ENCODE peak calls at places on chromosomes 7 and 10, in eight cellular contexts. I is IMR-90; T is RWPE2; Q is heart left ventricle; F is stomach; G is tibial artery; V is CD8-positive, alpha-beta memory T cell; R is PC-9. N is an unnamed sample. For H3K4me1, the result is how much of the 10 kb centered on the place peaks cover.

GRCh38 chr10:48456361-48456804 is 148.5 kb downstream of the ARHGAP22 start:
- DNase-seq in F (peak), R (no peak), V (no peak), Q (peak), G (peak), I (no peak), T (peak), N (peak)

GRCh38 chr10:133511408-133511807 is 15.8 kb upstream of the CYP2E1 start:
- DNase-seq in R (no peak), I (no peak), F (no peak), G (no peak), V (no peak), Q (no peak), T (no peak), N (no peak)

GRCh38 chr10:75910032-75910431 is 478.6 kb downstream of the LRMDA start:
- DNase-seq in F (no peak), I (peak), R (no peak), V (no peak), Q (no peak), G (no peak), T (no peak), N (no peak)

GRCh38 chr7:141585592-141586510 is 34.6 kb downstream of the AGK start:
- DNase-seq in I (peak), T (no peak), Q (no peak), F (no peak), R (peak), G (no peak), V (no peak), N (no peak)

GRCh38 chr7:36286241-36286640 is 103.4 kb upstream of the ANLN start:
- DNase-seq in G (no peak), F (no peak), I (no peak), V (peak), Q (no peak), R (no peak), T (peak), N (no peak)

GRCh38 chr7:75727881-75728592 is 10.7 kb downstream of the HIP1 start:
- DNase-seq in T (peak), R (peak), G (no peak), Q (peak), V (peak), I (peak), F (peak), N (peak)

GRCh38 chr10:33800986-33801385 is 466.5 kb upstream of the NRP1 start:
- DNase-seq in F (no peak), V (no peak), Q (no peak), R (no peak), T (no peak), G (no peak), I (no peak), N (no peak)

GRCh38 chr10:51159841-51160240 is 85.6 kb downstream of the PRKG1 start:
- DNase-seq in G (no peak), Q (no peak), F (no peak), V (no peak), T (no peak), R (no peak), I (peak), N (no peak)

GRCh38 chr7:137576481-137576880 is 232.9 kb upstream of the PTN start:
- DNase-seq in V (no peak), Q (no peak), R (no peak), G (no peak), T (no peak), I (no peak), F (no peak), N (no peak)

GRCh38 chr7:47807756-47808155 is 140.5 kb downstream of the PKD1L1 start:
- DNase-seq in T (no peak), Q (no peak), V (no peak), I (no peak), R (no peak), G (no peak), F (no peak), N (no peak)

GRCh38 chr10:114544045-114544659 is 113.9 kb downstream of the ABLIM1 start:
- DNase-seq in Q (no peak), G (no peak), T (no peak), V (peak), F (peak), I (no peak), R (peak), N (no peak)

GRCh38 chr7:132575336-132575986 is 809 bp downstream of the PLXNA4 start:
- DNase-seq in T (no peak), V (no peak), R (no peak), I (peak), Q (peak), F (no peak), G (peak), N (peak)

GRCh38 chr10:117723343-117723742 is 180.8 kb downstream of the EMX2 start:
- DNase-seq in T (no peak), F (no peak), R (no peak), V (no peak), G (no peak), Q (no peak), I (no peak), N (no peak)

GRCh38 chr10:35781643-35782035 is 139.5 kb upstream of the FZD8 start:
- DNase-seq in I (no peak), R (no peak), F (no peak), G (no peak), Q (no peak), V (no peak), T (no peak), N (no peak)

GRCh38 chr10:8035641-8036520 is 18.6 kb upstream of the GATA3 start:
- DNase-seq in F (no peak), V (no peak), I (no peak), Q (no peak), G (peak), R (no peak), T (no peak), N (no peak)

GRCh38 chr10:52308251-52309031 is 5.6 kb upstream of the DKK1 start:
- DNase-seq in I (peak), G (no peak), F (peak), V (no peak), Q (peak), R (no peak), T (no peak), N (peak)

GRCh38 chr10:114408112-114408967 is 4.0 kb upstream of the AFAP1L2 start:
- DNase-seq in V (no peak), R (no peak), Q (no peak), T (no peak), I (no peak), G (no peak), F (no peak), N (no peak)

DNA sequence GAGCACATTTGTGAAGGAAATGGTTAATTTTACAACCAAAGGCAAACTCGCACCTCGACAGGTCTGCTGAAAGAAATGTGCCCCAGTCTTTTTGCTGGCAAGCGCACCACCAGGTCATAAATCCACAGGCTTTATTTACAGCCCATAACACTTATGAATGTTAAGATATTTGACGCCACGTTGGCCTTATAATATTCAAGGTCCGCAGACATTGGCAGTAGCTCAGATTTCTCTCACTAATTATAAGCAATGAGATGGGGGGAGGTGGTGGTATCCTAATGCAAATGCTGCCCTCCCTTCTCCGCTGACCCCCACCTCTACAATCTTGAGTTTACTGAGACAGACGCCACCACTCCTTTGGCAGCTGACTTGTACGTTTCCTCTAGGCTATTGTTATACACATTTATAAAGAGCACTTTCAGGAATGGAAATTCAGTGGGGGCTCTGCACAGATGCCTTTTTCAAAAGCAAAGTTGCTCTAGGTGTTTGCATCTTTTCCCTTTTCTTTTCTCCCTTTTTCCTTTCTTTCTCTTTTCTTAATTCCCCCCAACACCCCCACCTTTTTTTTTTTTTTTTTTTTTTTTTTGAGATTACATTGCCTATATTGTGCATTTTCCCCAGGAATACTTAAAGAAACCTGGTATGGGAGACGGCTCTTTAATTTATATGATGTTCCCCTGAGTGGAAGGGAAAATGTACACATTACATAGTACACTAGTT is 6.7 kb downstream of the TCF7L2 start:
- DNase-seq in V (no peak), Q (no peak), F (no peak), I (no peak), G (no peak), R (no peak), T (no peak), N (no peak)
- H3K4me1 ChIP-seq in V (under half), Q (half or more), F (half or more), I (under half), G (half or more), R (under half), T (half or more), N (half or more)

GRCh38 chr10:100736809-100737358 is 8.5 kb upstream of the PAX2 start:
- DNase-seq in F (no peak), T (no peak), R (no peak), I (no peak), G (no peak), Q (no peak), V (no peak), N (no peak)

GRCh38 chr10:100737359-100738054 is 7.9 kb upstream of the PAX2 start:
- DNase-seq in R (no peak), Q (no peak), T (no peak), G (no peak), I (no peak), F (no peak), V (no peak), N (no peak)

GRCh38 chr10:100736144-100736808 is 9.1 kb upstream of the PAX2 start:
- DNase-seq in R (no peak), Q (no peak), T (no peak), F (no peak), I (no peak), G (no peak), V (no peak), N (no peak)

GRCh38 chr10:100739516-100740368 is 5.6 kb upstream of the PAX2 start:
- DNase-seq in T (no peak), F (no peak), G (no peak), I (no peak), Q (no peak), R (no peak), V (no peak), N (no peak)

GRCh38 chr10:100738055-100738827 is 7.1 kb upstream of the PAX2 start:
- DNase-seq in T (no peak), Q (no peak), G (no peak), F (no peak), R (no peak), V (no peak), I (no peak), N (no peak)
- H3K4me1 ChIP-seq in T (under half), Q (under half), G (under half), F (half or more), R (under half), V (under half), I (under half), N (under half)

GRCh38 chr10:89416465-89416864 is 2.1 kb downstream of the IFIT5 start:
- DNase-seq in T (no peak), G (no peak), Q (no peak), I (no peak), F (no peak), V (no peak), R (no peak), N (no peak)
- H3K4me1 ChIP-seq in T (under half), G (under half), Q (half or more), I (under half), F (half or more), V (under half), R (under half), N (half or more)

GRCh38 chr7:130927564-130927963 is 193.6 kb upstream of the KLF14 start:
- DNase-seq in Q (no peak), R (no peak), G (no peak), V (no peak), I (no peak), F (no peak), T (no peak), N (no peak)

GRCh38 chr7:130932088-130932487 is 198.1 kb upstream of the KLF14 start:
- DNase-seq in F (no peak), G (no peak), R (no peak), Q (no peak), I (no peak), T (no peak), V (no peak), N (no peak)

GRCh38 chr7:130930260-130930659 is 196.3 kb upstream of the KLF14 start:
- DNase-seq in T (no peak), Q (no peak), G (no peak), F (no peak), V (no peak), R (peak), I (peak), N (no peak)

GRCh38 chr7:130932667-130933432 is 198.8 kb upstream of the KLF14 start:
- DNase-seq in I (no peak), T (no peak), Q (no peak), R (no peak), G (no peak), V (no peak), F (no peak), N (no peak)

GRCh38 chr7:130930710-130931109 is 196.7 kb upstream of the KLF14 start:
- DNase-seq in T (no peak), F (no peak), G (no peak), R (no peak), V (no peak), Q (no peak), I (no peak), N (no peak)
- H3K4me1 ChIP-seq in T (under half), F (half or more), G (under half), R (under half), V (half or more), Q (under half), I (under half), N (half or more)

GRCh38 chr10:123016228-123016627 is 7.4 kb downstream of the ACADSB start:
- DNase-seq in Q (no peak), F (no peak), G (no peak), R (no peak), I (no peak), T (no peak), V (no peak), N (no peak)

GRCh38 chr10:123019264-123019663 is 10.5 kb downstream of the ACADSB start:
- DNase-seq in F (no peak), V (no peak), R (no peak), T (no peak), I (no peak), G (no peak), Q (no peak), N (no peak)

GRCh38 chr10:123017421-123018165 is 8.8 kb downstream of the ACADSB start:
- DNase-seq in Q (no peak), T (no peak), F (peak), R (no peak), G (no peak), I (no peak), V (no peak), N (no peak)

GRCh38 chr10:123019941-123020703 is 11.3 kb downstream of the ACADSB start:
- DNase-seq in I (no peak), V (no peak), G (no peak), R (no peak), Q (no peak), F (no peak), T (no peak), N (no peak)

GRCh38 chr10:123018531-123018930 is 9.7 kb downstream of the ACADSB start:
- DNase-seq in T (no peak), G (no peak), V (no peak), I (no peak), Q (no peak), R (no peak), F (no peak), N (no peak)
- H3K4me1 ChIP-seq in T (under half), G (under half), V (under half), I (under half), Q (under half), R (under half), F (under half), N (under half)

GRCh38 chr10:102114861-102115618 is 5.1 kb downstream of the LDB1 start:
- DNase-seq in G (peak), R (peak), I (peak), F (peak), V (peak), Q (peak), T (peak), N (peak)

GRCh38 chr10:102111276-102111675 is 8.9 kb downstream of the LDB1 start:
- DNase-seq in I (no peak), T (no peak), Q (no peak), V (no peak), G (no peak), F (no peak), R (no peak), N (no peak)

GRCh38 chr10:102112210-102112817 is 7.9 kb downstream of the LDB1 start:
- DNase-seq in Q (no peak), R (no peak), I (no peak), V (no peak), T (no peak), G (no peak), F (no peak), N (no peak)

GRCh38 chr10:102113956-102114857 is 6.0 kb downstream of the LDB1 start:
- DNase-seq in G (no peak), T (no peak), R (no peak), F (peak), Q (no peak), I (no peak), V (no peak), N (peak)

GRCh38 chr10:102113261-102113955 is 6.8 kb downstream of the LDB1 start:
- DNase-seq in F (no peak), V (no peak), G (no peak), I (no peak), R (no peak), Q (no peak), T (no peak), N (no peak)
- H3K4me1 ChIP-seq in F (half or more), V (half or more), G (half or more), I (under half), R (under half), Q (half or more), T (under half), N (half or more)

N was measured in left ventricle myocardium inferior.